ENCODE peak calls at places on chromosomes 16 and 17, in nine cellular contexts. V is T-helper 9 cell; T is neural crest cell; Z is activated CD4-positive, alpha-beta T cell treated with anti-CD3 and anti-CD28 coated beads for 1 hour; F is HT1080; U is hepatic stellate cell; H is T-helper 17 cell; D is NCI-H1417; S is iris pigment epithelial cell. J is an unnamed sample.

GRCh38 chr17:39230361-39230760 is 4.6 kb upstream of the STAC2 start:
- DNase-seq in V (no peak), D (no peak), F (no peak), S (no peak), T (no peak), H (no peak), Z (no peak), U (no peak), J (no peak)

GRCh38 chr16:79698341-79698753 is 97.8 kb upstream of the MAF start:
- DNase-seq in V (no peak), D (no peak), U (peak; percentile 73), Z (no peak), T (no peak), H (no peak), S (no peak), F (no peak), J (no peak)

GRCh38 chr17:38464723-38465419 is 36.6 kb downstream of the ARHGAP23 start:
- DNase-seq in D (peak; percentile 62), H (no peak), Z (no peak), T (no peak), F (peak; percentile 89), V (no peak), S (peak; percentile 94), U (peak; percentile 97), J (no peak)

GRCh38 chr17:59378621-59379194 is 47.3 kb downstream of the YPEL2 start:
- DNase-seq in V (no peak), H (no peak), S (peak; percentile 89), F (peak; percentile 62), D (no peak), U (peak; percentile 90), T (no peak), Z (no peak), J (no peak)

GRCh38 chr17:673200-673681 is 41.4 kb downstream of the VPS53 start:
- DNase-seq in V (no peak), F (no peak), U (no peak), S (peak; percentile 31), T (peak; percentile 2), D (no peak), H (no peak), Z (no peak), J (no peak)

GRCh38 chr17:40707720-40708119 is 4.2 kb upstream of the KRT24 start:
- DNase-seq in H (no peak), U (no peak), Z (no peak), V (no peak), S (no peak), F (peak; percentile 53), T (no peak), D (no peak), J (no peak)

GRCh38 chr17:30292490-30292858 is 730 bp upstream of the BLMH start:
- DNase-seq in D (no peak), H (no peak), F (no peak), Z (no peak), U (no peak), V (no peak), S (no peak), T (no peak), J (no peak)

GRCh38 chr16:74743045-74743667 is 31.5 kb downstream of the FA2H start:
- DNase-seq in S (no peak), F (no peak), T (no peak), V (no peak), Z (no peak), H (no peak), D (no peak), U (peak; percentile 46), J (no peak)

GRCh38 chr17:51121620-51122472 is 1.2 kb upstream of the SPAG9 start:
- DNase-seq in Z (peak; percentile 80), F (peak; percentile 97), V (peak; percentile 49), U (peak; percentile 87), T (peak; percentile 33), S (peak; percentile 96), D (peak; percentile 58), H (peak; percentile 69), J (peak; percentile 11)

GRCh38 chr16:28491080-28491969 is 549 bp downstream of the CLN3 start:
- DNase-seq in S (no peak), V (no peak), Z (no peak), U (no peak), H (no peak), D (peak; percentile 26), F (no peak), T (peak; percentile 41), J (no peak)

GRCh38 chr17:77501101-77501566 is 360.4 kb downstream of the SEC14L1 start:
- DNase-seq in S (no peak), D (no peak), H (no peak), Z (no peak), U (no peak), F (no peak), T (no peak), V (no peak), J (no peak)

J was measured in immature natural killer cell.